ENCODE peak calls at places on chromosomes 5 and 9, in four cellular contexts. Y is IMR-90, K is upper lobe of right lung, E is PC-9. W is an unnamed sample.
A peak's percentile ranks its signal among the peaks of the same experiment; 100 is the strongest.

GRCh38 chr9:124758691-124759090 is 12.4 kb downstream of the NR6A1 start:
- DNase-seq in E (no peak), K (no peak), Y (no peak), W (no peak)

GRCh38 chr9:127876764-127877562 is 512 bp downstream of the AK1 start:
- DNase-seq in E (no peak), Y (no peak), K (no peak), W (no peak)

GRCh38 chr5:52985306-52985705 is 3.8 kb upstream of the ITGA2 start:
- DNase-seq in E (no peak), Y (peak; percentile 56), K (no peak), W (no peak)

GRCh38 chr9:133534346-133535284 is at the start of gene ADAMTSL2:
- DNase-seq in Y (peak; percentile 56), E (no peak), K (peak; percentile 80), W (peak; percentile 86)

GRCh38 chr5:132667309-132667708 is 6.5 kb upstream of the IL4 start:
- DNase-seq in K (no peak), Y (no peak), E (no peak), W (no peak)

GRCh38 chr5:53067641-53068040 is 41.9 kb downstream of the MOCS2 start:
- DNase-seq in Y (peak; percentile 41), E (no peak), K (no peak), W (no peak)

GRCh38 chr9:76570820-76571219 is 111.8 kb downstream of the GCNT1 start:
- DNase-seq in K (no peak), E (no peak), Y (no peak), W (no peak)

GRCh38 chr5:37723147-37723961 is 116.5 kb downstream of the GDNF start:
- DNase-seq in K (no peak), Y (no peak), E (no peak), W (no peak)

GRCh38 chr9:112719292-112719691 is 1.4 kb upstream of the INIP start:
- DNase-seq in K (no peak), E (no peak), Y (no peak), W (no peak)

DNA sequence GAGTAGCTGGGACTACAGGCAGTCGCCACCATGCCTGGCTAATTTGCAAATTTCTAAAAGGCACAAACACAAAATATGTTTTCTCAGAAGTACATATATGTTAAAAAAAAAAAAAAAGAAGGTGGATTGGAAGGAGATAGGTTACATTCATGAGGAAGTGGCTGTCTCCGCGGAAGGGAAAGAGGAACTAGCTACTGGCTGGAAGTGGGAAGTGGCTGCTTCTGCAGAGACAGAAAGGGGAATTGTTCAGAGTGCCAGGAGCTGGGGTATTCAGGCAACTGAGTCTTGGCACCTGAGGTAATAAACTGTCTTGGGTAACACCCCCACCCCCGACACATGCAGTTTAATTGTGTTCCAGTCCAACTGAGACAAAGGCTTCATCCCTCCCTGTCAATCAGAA is 45.6 kb downstream of the S1PR3 start:
- DNase-seq in E (no peak), Y (no peak), K (no peak), W (peak; percentile 22)
- H3K27ac ChIP-seq in E (no peak overlapping the region), Y (no peak overlapping the region), K (no peak overlapping the region), W (no peak overlapping the region)

GRCh38 chr9:98208635-98209034 is 16.2 kb upstream of the CORO2A start:
- DNase-seq in Y (no peak), E (no peak), K (no peak), W (no peak)
- H3K4me1 ChIP-seq in Y (no peaks in the 10 kb centered on the region), E (no peaks in the 10 kb centered on the region), K (peaks cover 6% of the 10 kb centered on the region), W (peaks cover 3% of the 10 kb centered on the region)

GRCh38 chr5:115424030-115424429 is 120.5 kb downstream of the FEM1C start:
- DNase-seq in Y (no peak), K (no peak), E (no peak), W (no peak)
- H3K27ac ChIP-seq in Y (no peak overlapping the region), K (peak overlapping the region; percentile 75), E (no peak overlapping the region), W (peak overlapping the region; percentile 92)

GRCh38 chr5:54545796-54546195 is 28.2 kb downstream of the SNX18 start:
- DNase-seq in E (peak; percentile 71), K (no peak), Y (no peak), W (no peak)

GRCh38 chr5:54551906-54552305 is 34.3 kb downstream of the SNX18 start:
- DNase-seq in E (no peak), K (no peak), Y (no peak), W (no peak)

GRCh38 chr5:54547711-54548250 is 30.2 kb downstream of the SNX18 start:
- DNase-seq in K (no peak), Y (peak; percentile 90), E (peak; percentile 75), W (no peak)

GRCh38 chr5:54551292-54551691 is 33.7 kb downstream of the SNX18 start:
- DNase-seq in E (no peak), Y (no peak), K (no peak), W (no peak)

GRCh38 chr5:54548565-54548964 is 31.0 kb downstream of the SNX18 start:
- DNase-seq in E (no peak), Y (no peak), K (no peak), W (no peak)
- H3K4me1 ChIP-seq in E (peaks cover 43% of the 10 kb centered on the region), Y (peaks cover 8% of the 10 kb centered on the region), K (no peaks in the 10 kb centered on the region), W (peaks cover 30% of the 10 kb centered on the region)

GRCh38 chr5:73626814-73627313 is 868 bp downstream of the ARHGEF28 start:
- DNase-seq in K (no peak), E (no peak), Y (no peak), W (no peak)
- H3K27ac ChIP-seq in K (peak overlapping the region; percentile 59), E (peak overlapping the region; percentile 34), Y (peak overlapping the region; percentile 14), W (no peak overlapping the region)

GRCh38 chr9:87275039-87275725 is 222.5 kb upstream of the DAPK1 start:
- DNase-seq in Y (no peak), K (no peak), E (no peak), W (no peak)
- H3K4me1 ChIP-seq in Y (peaks cover 40% of the 10 kb centered on the region), K (peaks cover 7% of the 10 kb centered on the region), E (no peaks in the 10 kb centered on the region), W (peaks cover 10% of the 10 kb centered on the region)

GRCh38 chr5:177359860-177360259 is 2.1 kb downstream of the RGS14 start:
- DNase-seq in K (no peak), Y (no peak), E (no peak), W (no peak)
- H3K27ac ChIP-seq in K (no peak overlapping the region), Y (no peak overlapping the region), E (no peak overlapping the region), W (no peak overlapping the region)

DNA sequence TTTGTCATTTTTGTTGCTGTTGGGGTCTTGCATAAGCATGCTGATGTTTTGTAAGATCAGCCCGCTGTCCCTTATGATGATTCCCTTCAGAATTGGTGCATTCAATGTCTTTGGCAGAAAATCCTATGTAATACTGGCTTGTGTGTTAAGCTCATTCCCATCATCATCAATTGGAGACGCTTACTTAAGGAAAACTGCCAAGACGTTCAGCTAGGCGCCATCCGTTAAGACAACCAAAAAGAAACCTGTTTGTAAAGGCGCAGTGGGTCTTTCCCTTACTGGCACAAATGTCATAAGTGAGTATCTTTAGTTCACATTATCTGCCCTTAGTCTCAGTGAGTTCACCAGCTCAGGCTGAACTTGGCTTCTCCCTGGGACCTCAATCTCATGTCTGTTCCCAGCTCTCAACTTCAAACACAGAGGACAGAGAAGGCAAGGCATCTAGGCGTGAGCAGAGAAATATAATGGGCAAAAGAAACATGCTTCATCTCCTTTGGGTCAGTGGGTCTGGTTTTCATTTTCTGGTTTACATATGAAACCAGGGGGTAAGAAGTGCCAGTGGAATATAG is 97.9 kb downstream of the EFNA5 start:
- DNase-seq in Y (no peak), K (no peak), E (no peak), W (no peak)
- H3K4me1 ChIP-seq in Y (peaks cover 1% of the 10 kb centered on the region), K (peaks cover 9% of the 10 kb centered on the region), E (peaks cover 87% of the 10 kb centered on the region), W (no peaks in the 10 kb centered on the region)

W was measured in heart right ventricle.